ENCODE peak calls at places on chromosomes 12 and 14, in five cellular contexts. H, O, U, A and V are unnamed samples.
A peak's percentile ranks its signal among the peaks of the same experiment; 100 is the strongest.

GRCh38 chr14:102164241-102164641 is 24.5 kb downstream of the WDR20 start:
- DNase-seq in H (no peak), O (peak; percentile 25), U (no peak), A (no peak), V (no peak)

GRCh38 chr14:59262717-59263469 is 74.4 kb downstream of the DAAM1 start:
- DNase-seq in H (no peak), O (no peak), U (no peak), A (no peak), V (no peak)

GRCh38 chr12:28235017-28235416 is 44.8 kb downstream of the CCDC91 start:
- DNase-seq in H (no peak), O (no peak), U (no peak), A (no peak), V (no peak)

GRCh38 chr14:92513966-92514843 is 624 bp downstream of the RIN3 start:
- DNase-seq in H (no peak), O (no peak), U (no peak), A (no peak), V (no peak)

GRCh38 chr14:89252887-89253532 is 164.0 kb downstream of the FOXN3 start:
- DNase-seq in H (no peak), O (peak; percentile 38), U (no peak), A (no peak), V (no peak)

GRCh38 chr14:71408362-71409035 is 501.2 kb downstream of the PCNX1 start:
- DNase-seq in H (no peak), O (no peak), U (no peak), A (no peak), V (no peak)

GRCh38 chr12:109304485-109304884 is 4.6 kb downstream of the FOXN4 start:
- DNase-seq in H (no peak), O (no peak), U (no peak), A (no peak), V (no peak)

GRCh38 chr14:89351364-89351957 is 65.6 kb downstream of the FOXN3 start:
- DNase-seq in H (no peak), O (no peak), U (no peak), A (no peak), V (no peak)

GRCh38 chr14:102777711-102778615 is 714 bp downstream of the TRAF3 start:
- DNase-seq in H (no peak), O (no peak), U (no peak), A (no peak), V (no peak)

GRCh38 chr12:19706936-19707335 is 267.6 kb downstream of the AEBP2 start:
- DNase-seq in H (no peak), O (no peak), U (no peak), A (no peak), V (no peak)

GRCh38 chr14:95561001-95561412 is 26.2 kb downstream of the GLRX5 start:
- DNase-seq in H (peak; percentile 68), O (peak; percentile 71), U (peak; percentile 68), A (peak; percentile 87), V (peak; percentile 45)

GRCh38 chr12:2614341-2614740 is 180.4 kb upstream of the FKBP4 start:
- DNase-seq in H (no peak), O (no peak), U (no peak), A (no peak), V (no peak)

GRCh38 chr12:130428116-130428515 is 90.4 kb downstream of the PIWIL1 start:
- DNase-seq in H (no peak), O (peak; percentile 15), U (no peak), A (no peak), V (no peak)

GRCh38 chr12:78328524-78328923 is 497.8 kb downstream of the NAV3 start:
- DNase-seq in H (no peak), O (no peak), U (no peak), A (no peak), V (no peak)

GRCh38 chr12:109545826-109546225 is 27.5 kb downstream of the MMAB start:
- DNase-seq in H (no peak), O (no peak), U (no peak), A (no peak), V (no peak)

GRCh38 chr12:132046561-132046960 is 96.8 kb downstream of the EP400 start:
- DNase-seq in H (no peak), O (no peak), U (peak; percentile 94), A (peak; percentile 28), V (no peak)

GRCh38 chr14:66624319-66624937 is 116.5 kb downstream of the GPHN start:
- DNase-seq in H (no peak), O (peak; percentile 39), U (peak; percentile 42), A (peak; percentile 25), V (peak; percentile 57)

GRCh38 chr14:68785817-68786490 is 6.9 kb downstream of the ZFP36L1 start:
- DNase-seq in H (peak; percentile 91), O (peak; percentile 16), U (no peak), A (no peak), V (no peak)

GRCh38 chr12:1797011-1797901 is 23.1 kb upstream of the LRTM2 start:
- DNase-seq in H (no peak), O (no peak), U (no peak), A (no peak), V (no peak)

GRCh38 chr12:12450043-12450451 is 93.2 kb downstream of the BORCS5 start:
- DNase-seq in H (no peak), O (no peak), U (no peak), A (no peak), V (no peak)
- H3K27ac ChIP-seq in H (peak overlapping the region; percentile 60), O (no peak overlapping the region), U (no peak overlapping the region), A (no peak overlapping the region), V (no peak overlapping the region)

GRCh38 chr14:73713804-73714655 is at the start of gene PNMA1:
- DNase-seq in H (peak; percentile 50), O (peak; percentile 89), U (no peak), A (peak; percentile 94), V (peak; percentile 75)
- H3K27ac ChIP-seq in H (peak within 1 kb of the TSS; percentile 46), O (peak within 1 kb of the TSS; percentile 99), U (peak within 1 kb of the TSS; percentile 73), A (peak within 1 kb of the TSS; percentile 86), V (peak within 1 kb of the TSS; percentile 90)

DNA sequence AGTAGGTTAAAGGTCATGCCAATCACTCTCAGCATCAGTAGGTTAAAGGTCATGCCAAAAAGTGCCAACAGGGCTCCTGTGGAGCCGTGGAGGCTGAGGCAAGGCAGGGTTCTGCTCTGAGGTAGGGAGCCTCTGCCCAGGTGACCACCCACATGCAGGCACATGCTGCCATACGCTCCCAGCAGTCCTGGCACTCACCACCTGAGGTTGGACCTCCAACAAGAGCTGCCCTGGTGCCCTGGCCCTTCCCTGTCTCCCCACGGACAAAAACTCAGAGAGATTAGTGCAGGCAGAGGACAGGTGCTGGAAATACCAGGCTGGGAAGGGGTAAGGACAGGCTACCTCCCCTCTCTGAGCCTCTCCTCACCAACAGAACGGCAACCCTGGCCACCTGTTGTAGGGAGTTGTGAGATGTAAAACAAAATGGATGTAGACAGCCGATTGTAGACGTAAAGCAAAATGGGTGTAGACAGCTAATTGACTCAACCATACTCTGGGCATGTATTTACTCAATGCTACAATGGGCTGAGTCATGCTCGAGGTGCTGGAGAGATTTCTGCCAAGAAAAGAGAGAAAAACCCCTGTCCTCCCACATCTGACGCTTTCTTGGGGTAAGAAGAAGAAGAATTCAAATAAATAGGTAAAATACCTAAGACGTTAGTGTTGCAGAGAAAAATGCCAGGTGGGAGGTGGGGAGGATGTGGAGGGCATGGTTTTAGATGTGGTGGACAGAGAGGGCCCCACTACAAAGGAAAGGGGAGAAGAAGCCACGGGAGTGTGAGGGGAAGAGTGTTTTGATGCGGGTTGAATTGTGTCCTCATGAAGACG is 32.4 kb downstream of the LTBP2 start:
- DNase-seq in H (peak; percentile 98), O (no peak), U (peak; percentile 69), A (no peak), V (no peak)
- H3K27ac ChIP-seq in H (peak overlapping the region; percentile 94), O (peak overlapping the region; percentile 70), U (peak overlapping the region; percentile 90), A (no peak overlapping the region), V (no peak overlapping the region)

GRCh38 chr12:68885381-68885780 is 47.6 kb downstream of the CPM start:
- DNase-seq in H (no peak), O (no peak), U (no peak), A (no peak), V (no peak)
- H3K27ac ChIP-seq in H (no peak overlapping the region), O (no peak overlapping the region), U (no peak overlapping the region), A (no peak overlapping the region), V (no peak overlapping the region)

GRCh38 chr14:45177081-45177480 is 41.4 kb downstream of the FANCM start:
- DNase-seq in H (no peak), O (no peak), U (peak; percentile 56), A (no peak), V (no peak)
- H3K27ac ChIP-seq in H (no peak overlapping the region), O (no peak overlapping the region), U (peak overlapping the region; percentile 54), A (no peak overlapping the region), V (no peak overlapping the region)